ENCODE peak calls at places on chromosomes 2 and 18, in four cellular contexts. One of them, this sample, is unnamed.

GRCh38 chr2:52732849-52733395 is 1034.7 kb upstream of the CHAC2 start:
- DNase-seq in KBM-7: no peak
- DNase-seq in choroid plexus epithelial cell: no peak
- DNase-seq in renal cortical epithelial cell: no peak
- DNase-seq in this sample: no peak

GRCh38 chr18:46042571-46043123 is 29.4 kb downstream of the PSTPIP2 start:
- DNase-seq in renal cortical epithelial cell: peak
- DNase-seq in choroid plexus epithelial cell: peak
- DNase-seq in KBM-7: peak
- DNase-seq in this sample: peak

GRCh38 chr2:191311627-191312026 is 66.4 kb downstream of the MYO1B start:
- DNase-seq in KBM-7: peak
- DNase-seq in choroid plexus epithelial cell: peak
- DNase-seq in renal cortical epithelial cell: peak
- DNase-seq in this sample: peak

GRCh38 chr2:123080331-123080730 is 944.8 kb upstream of the CNTNAP5 start:
- DNase-seq in choroid plexus epithelial cell: peak
- DNase-seq in renal cortical epithelial cell: no peak
- DNase-seq in KBM-7: peak
- DNase-seq in this sample: no peak

GRCh38 chr2:238262496-238263122 is 22.8 kb upstream of the HES6 start:
- DNase-seq in choroid plexus epithelial cell: no peak
- DNase-seq in KBM-7: no peak
- DNase-seq in renal cortical epithelial cell: no peak
- DNase-seq in this sample: no peak

GRCh38 chr2:89850881-89851582 is 1159.6 kb downstream of the RPIA start:
- DNase-seq in KBM-7: no peak
- DNase-seq in choroid plexus epithelial cell: no peak
- DNase-seq in renal cortical epithelial cell: no peak
- DNase-seq in this sample: no peak

GRCh38 chr2:74740395-74741075 is 86.5 kb downstream of the SEMA4F start:
- DNase-seq in choroid plexus epithelial cell: peak
- DNase-seq in renal cortical epithelial cell: peak
- DNase-seq in KBM-7: no peak
- DNase-seq in this sample: peak

GRCh38 chr18:26442139-26442538 is 106.2 kb downstream of the KCTD1 start:
- DNase-seq in renal cortical epithelial cell: no peak
- DNase-seq in choroid plexus epithelial cell: no peak
- DNase-seq in KBM-7: no peak
- DNase-seq in this sample: no peak

GRCh38 chr2:19886261-19886660 is 15.5 kb downstream of the TTC32 start:
- DNase-seq in renal cortical epithelial cell: no peak
- DNase-seq in KBM-7: no peak
- DNase-seq in choroid plexus epithelial cell: no peak
- DNase-seq in this sample: no peak

GRCh38 chr2:96088340-96089335 is 27.7 kb downstream of the ADRA2B start:
- DNase-seq in KBM-7: no peak
- DNase-seq in choroid plexus epithelial cell: no peak
- DNase-seq in renal cortical epithelial cell: no peak
- DNase-seq in this sample: no peak

GRCh38 chr18:63994783-63995399 is 25.0 kb downstream of the SERPINB8 start:
- DNase-seq in renal cortical epithelial cell: peak
- DNase-seq in choroid plexus epithelial cell: peak
- DNase-seq in KBM-7: peak
- DNase-seq in this sample: peak

GRCh38 chr2:71453404-71454220 is at the start of gene DYSF:
- DNase-seq in renal cortical epithelial cell: no peak
- DNase-seq in choroid plexus epithelial cell: peak
- DNase-seq in KBM-7: no peak
- DNase-seq in this sample: peak

GRCh38 chr2:85605406-85606115 is 3.1 kb upstream of the TMEM150A start:
- DNase-seq in KBM-7: no peak
- DNase-seq in renal cortical epithelial cell: peak
- DNase-seq in choroid plexus epithelial cell: peak
- DNase-seq in this sample: no peak

This sample was measured in kidney tubule cell.